ENCODE peak calls at places on chromosome 1, in eight cellular contexts. Q is kidney epithelial cell, L is GM06990, B is A549, F is uterus, Z is lower lobe of right lung, Y is BJ, J is OCI-LY7. S is an unnamed sample.

GRCh38 chr1:32285658-32286057 is 6.2 kb upstream of the HDAC1 start:
- DNase-seq in Q (no peak), L (no peak), B (no peak), F (no peak), Z (no peak), Y (no peak), J (no peak), S (no peak)

GRCh38 chr1:25505706-25506385 is 37.6 kb upstream of the LDLRAP1 start:
- DNase-seq in Q (no peak), L (no peak), B (no peak), F (no peak), Z (no peak), Y (no peak), J (no peak), S (no peak)

GRCh38 chr1:10730985-10731384 is 65.5 kb downstream of the CASZ1 start:
- DNase-seq in Q (peak), L (no peak), B (peak), F (no peak), Z (no peak), Y (peak), J (no peak), S (peak)

GRCh38 chr1:92907949-92908684 is 53.1 kb downstream of the DIPK1A start:
- DNase-seq in Q (peak), L (no peak), B (no peak), F (no peak), Z (no peak), Y (no peak), J (no peak), S (no peak)

GRCh38 chr1:31435471-31436409 is 22.7 kb downstream of the SERINC2 start:
- DNase-seq in Q (no peak), L (no peak), B (no peak), F (no peak), Z (no peak), Y (no peak), J (no peak), S (no peak)

GRCh38 chr1:178344513-178345077 is 152.2 kb downstream of the CLEC20A start:
- DNase-seq in Q (peak), L (no peak), B (peak), F (no peak), Z (no peak), Y (peak), J (peak), S (peak)

GRCh38 chr1:183543619-183544204 is 46.5 kb downstream of the NCF2 start:
- DNase-seq in Q (no peak), L (no peak), B (peak), F (no peak), Z (no peak), Y (peak), J (peak), S (peak)

GRCh38 chr1:94621392-94621791 is 79.8 kb upstream of the F3 start:
- DNase-seq in Q (peak), L (no peak), B (peak), F (no peak), Z (no peak), Y (no peak), J (no peak), S (no peak)

GRCh38 chr1:246567258-246568235 is 1.3 kb downstream of the CNST start:
- DNase-seq in Q (peak), L (no peak), B (peak), F (no peak), Z (no peak), Y (peak), J (peak), S (peak)

GRCh38 chr1:164155337-164155850 is 403.6 kb upstream of the PBX1 start:
- DNase-seq in Q (no peak), L (no peak), B (peak), F (no peak), Z (no peak), Y (no peak), J (no peak), S (no peak)

GRCh38 chr1:72034827-72035226 is 247.5 kb downstream of the NEGR1 start:
- DNase-seq in Q (no peak), L (no peak), B (no peak), F (no peak), Z (no peak), Y (no peak), J (no peak), S (no peak)

GRCh38 chr1:184340984-184341383 is 45.8 kb upstream of the C1orf21 start:
- DNase-seq in Q (no peak), L (no peak), B (no peak), F (no peak), Z (no peak), Y (no peak), J (no peak), S (peak)

GRCh38 chr1:248625166-248625565 is 9.7 kb downstream of the OR2T11 start:
- DNase-seq in Q (no peak), L (no peak), B (no peak), F (no peak), Z (no peak), Y (no peak), J (no peak), S (no peak)

GRCh38 chr1:248618878-248619277 is 16.0 kb downstream of the OR2T11 start:
- DNase-seq in Q (no peak), L (no peak), B (peak), F (no peak), Z (peak), Y (no peak), J (peak), S (peak)

GRCh38 chr1:248618119-248618518 is 16.8 kb downstream of the OR2T11 start:
- DNase-seq in Q (no peak), L (no peak), B (no peak), F (no peak), Z (no peak), Y (no peak), J (no peak), S (no peak)

GRCh38 chr1:248625971-248626370 is 8.9 kb downstream of the OR2T11 start:
- DNase-seq in Q (no peak), L (no peak), B (no peak), F (no peak), Z (no peak), Y (no peak), J (no peak), S (no peak)

GRCh38 chr1:248622491-248623106 is 12.3 kb downstream of the OR2T11 start:
- DNase-seq in Q (no peak), L (peak), B (peak), F (no peak), Z (no peak), Y (no peak), J (peak), S (peak)
- TF ChIP-seq CTCF in Q (peak), L (peak), B (peak), F (peak), Z (peak), Y (peak), J (peak), S (peak)

GRCh38 chr1:27504588-27505419 is 14.8 kb upstream of the WASF2 start:
- DNase-seq in Q (no peak), L (no peak), B (no peak), F (peak), Z (peak), Y (no peak), J (no peak), S (peak)
- H3K4me3 ChIP-seq in Q (no peak), L (no peak), B (no peak), F (no peak), Z (no peak), Y (no peak), J (no peak), S (no peak)

GRCh38 chr1:199931666-199932377 is 95.7 kb upstream of the NR5A2 start:
- DNase-seq in Q (no peak), L (no peak), B (peak), F (no peak), Z (no peak), Y (no peak), J (peak), S (peak)

GRCh38 chr1:199937161-199937560 is 90.3 kb upstream of the NR5A2 start:
- DNase-seq in Q (no peak), L (no peak), B (no peak), F (no peak), Z (no peak), Y (no peak), J (no peak), S (no peak)

GRCh38 chr1:199929556-199929955 is 98.0 kb upstream of the NR5A2 start:
- DNase-seq in Q (no peak), L (no peak), B (no peak), F (no peak), Z (no peak), Y (no peak), J (no peak), S (no peak)

DNA sequence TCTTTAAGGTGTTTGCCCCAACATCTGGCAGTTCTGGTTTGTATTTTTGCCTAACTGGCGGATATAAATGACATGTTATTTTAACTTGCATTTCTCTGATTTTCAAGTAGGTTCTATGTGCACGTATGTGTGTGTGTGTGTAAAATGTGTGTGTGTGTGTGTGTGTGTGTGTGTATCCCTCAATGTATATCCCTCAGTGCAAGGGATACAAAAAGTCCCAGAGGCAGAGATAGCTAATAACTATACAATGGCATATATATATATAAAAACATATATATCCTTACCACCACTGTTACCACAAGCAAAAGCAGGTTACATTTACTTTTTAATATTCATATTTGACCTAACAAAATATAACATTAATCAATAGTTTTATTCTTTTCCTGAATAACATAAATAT is 95.0 kb upstream of the NR5A2 start:
- DNase-seq in Q (no peak), L (no peak), B (no peak), F (no peak), Z (no peak), Y (no peak), J (no peak), S (no peak)
- TF ChIP-seq CTCF in Q (no peak), L (no peak), B (no peak), F (no peak), Z (no peak), Y (no peak), J (no peak), S (no peak)

DNA sequence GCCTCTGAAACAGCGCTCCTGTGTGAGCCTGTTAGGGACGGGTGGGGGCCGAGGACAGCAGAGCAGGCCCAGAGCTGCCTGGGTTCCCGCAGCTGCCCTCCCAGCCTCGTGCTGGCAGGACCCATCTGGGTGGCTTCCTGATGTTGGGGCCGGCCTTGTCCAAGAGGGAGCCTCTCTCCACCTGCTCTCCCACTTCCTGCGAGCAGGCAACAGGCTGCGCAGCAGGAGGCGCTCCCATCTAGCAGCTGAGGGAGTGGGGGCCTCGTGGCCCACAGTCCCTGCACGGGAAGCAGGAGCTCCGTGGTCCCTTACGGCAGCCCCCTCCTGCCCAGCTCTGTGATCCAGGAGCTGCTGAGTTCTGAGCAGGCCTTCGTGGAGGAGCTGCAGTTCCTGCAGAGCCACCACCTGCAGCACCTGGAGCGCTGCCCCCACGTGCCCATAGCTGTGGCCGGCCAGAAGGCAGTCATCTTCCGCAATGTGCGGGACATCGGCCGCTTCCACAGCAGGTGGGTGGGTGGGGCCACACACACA is 68.0 kb downstream of the TRIM11 start:
- DNase-seq in Q (no peak), L (no peak), B (no peak), F (peak), Z (peak), Y (no peak), J (no peak), S (no peak)
- H3K4me3 ChIP-seq in Q (no peak), L (no peak), B (no peak), F (no peak), Z (no peak), Y (no peak), J (no peak), S (no peak)

S was measured in fibroblast of the aortic adventitia.